ENCODE peak calls at places on chromosomes 16 and 17, in seven cellular contexts. K is endodermal cell, L is RWPE1, H is adrenal gland, Y is Peyer's patch, S is gastrocnemius medialis, E is fibroblast of lung. F is an unnamed sample.

GRCh38 chr16:70589998-70590471 is 56.3 kb upstream of the IL34 start:
- DNase-seq in L (no peak), H (no peak), S (no peak), E (peak), K (no peak), Y (no peak), F (peak)

GRCh38 chr17:245020-245419 is 63.6 kb upstream of the DOC2B start:
- DNase-seq in Y (no peak), S (no peak), E (no peak), L (no peak), K (no peak), H (no peak), F (no peak)

GRCh38 chr17:29445844-29446243 is 55.7 kb downstream of the TAOK1 start:
- DNase-seq in E (peak), L (no peak), H (no peak), K (no peak), Y (no peak), S (no peak), F (no peak)

GRCh38 chr16:84024854-84025253 is 17.7 kb downstream of the SLC38A8 start:
- DNase-seq in L (peak), K (no peak), Y (no peak), H (no peak), E (peak), S (no peak), F (no peak)

GRCh38 chr16:87165885-87166284 is 151.3 kb downstream of the C16orf95 start:
- DNase-seq in L (no peak), K (no peak), Y (no peak), S (no peak), E (no peak), H (no peak), F (no peak)

GRCh38 chr17:3559270-3559645 is 1.6 kb upstream of the TRPV3 start:
- DNase-seq in K (peak), E (no peak), H (no peak), Y (no peak), S (no peak), L (no peak), F (no peak)

GRCh38 chr16:9817586-9817985 is 364.6 kb downstream of the GRIN2A start:
- DNase-seq in E (no peak), Y (no peak), K (no peak), S (no peak), H (no peak), L (no peak), F (no peak)

GRCh38 chr17:3026856-3027751 is 36.3 kb downstream of the OR1D5 start:
- DNase-seq in S (no peak), L (no peak), E (peak), K (peak), H (no peak), Y (peak), F (no peak)

GRCh38 chr16:82016964-82017363 is 5.7 kb upstream of the SDR42E1 start:
- DNase-seq in S (no peak), E (peak), K (no peak), Y (no peak), H (no peak), L (no peak), F (no peak)

GRCh38 chr17:29069526-29070041 is 26.6 kb downstream of the PIPOX start:
- DNase-seq in H (no peak), Y (no peak), E (no peak), K (peak), S (no peak), L (peak), F (no peak)

GRCh38 chr16:50509521-50510341 is 38.5 kb upstream of the NKD1 start:
- DNase-seq in H (peak), E (peak), L (no peak), S (no peak), K (peak), Y (no peak), F (no peak)

GRCh38 chr16:31664683-31665482 is 137.2 kb downstream of the AHSP start:
- DNase-seq in Y (no peak), L (peak), S (no peak), K (no peak), H (no peak), E (no peak), F (no peak)

GRCh38 chr17:7224110-7224509 is 4.4 kb downstream of the ACADVL start:
- DNase-seq in K (no peak), Y (no peak), E (no peak), S (no peak), H (no peak), L (no peak), F (no peak)

GRCh38 chr17:59761385-59762021 is 54.0 kb downstream of the VMP1 start:
- DNase-seq in K (peak), H (no peak), E (peak), Y (no peak), L (no peak), S (no peak), F (no peak)

GRCh38 chr16:84532299-84532724 is 27.9 kb upstream of the MEAK7 start:
- DNase-seq in E (peak), H (peak), L (peak), K (peak), Y (no peak), S (peak), F (no peak)

GRCh38 chr17:3983945-3984484 is 19.8 kb upstream of the ATP2A3 start:
- DNase-seq in S (no peak), L (no peak), Y (peak), E (peak), H (no peak), K (peak), F (no peak)

GRCh38 chr17:57881143-57881542 is 31.3 kb upstream of the MRPS23 start:
- DNase-seq in H (no peak), S (no peak), K (peak), E (peak), L (no peak), Y (no peak), F (no peak)

GRCh38 chr17:4734857-4735475 is 3.7 kb downstream of the MED11 start:
- DNase-seq in K (no peak), S (no peak), H (no peak), L (no peak), E (no peak), Y (no peak), F (no peak)

GRCh38 chr17:9226794-9227135 is 205.5 kb downstream of the NTN1 start:
- DNase-seq in L (no peak), K (peak), H (no peak), S (no peak), Y (no peak), E (no peak), F (no peak)

GRCh38 chr16:15976929-15977637 is 27.7 kb downstream of the ABCC1 start:
- DNase-seq in L (no peak), H (peak), E (peak), Y (no peak), K (no peak), S (no peak), F (no peak)

GRCh38 chr17:57739402-57740224 is 5.5 kb downstream of the CCDC182 start:
- DNase-seq in H (no peak), K (peak), Y (no peak), S (no peak), L (peak), E (peak), F (no peak)

DNA sequence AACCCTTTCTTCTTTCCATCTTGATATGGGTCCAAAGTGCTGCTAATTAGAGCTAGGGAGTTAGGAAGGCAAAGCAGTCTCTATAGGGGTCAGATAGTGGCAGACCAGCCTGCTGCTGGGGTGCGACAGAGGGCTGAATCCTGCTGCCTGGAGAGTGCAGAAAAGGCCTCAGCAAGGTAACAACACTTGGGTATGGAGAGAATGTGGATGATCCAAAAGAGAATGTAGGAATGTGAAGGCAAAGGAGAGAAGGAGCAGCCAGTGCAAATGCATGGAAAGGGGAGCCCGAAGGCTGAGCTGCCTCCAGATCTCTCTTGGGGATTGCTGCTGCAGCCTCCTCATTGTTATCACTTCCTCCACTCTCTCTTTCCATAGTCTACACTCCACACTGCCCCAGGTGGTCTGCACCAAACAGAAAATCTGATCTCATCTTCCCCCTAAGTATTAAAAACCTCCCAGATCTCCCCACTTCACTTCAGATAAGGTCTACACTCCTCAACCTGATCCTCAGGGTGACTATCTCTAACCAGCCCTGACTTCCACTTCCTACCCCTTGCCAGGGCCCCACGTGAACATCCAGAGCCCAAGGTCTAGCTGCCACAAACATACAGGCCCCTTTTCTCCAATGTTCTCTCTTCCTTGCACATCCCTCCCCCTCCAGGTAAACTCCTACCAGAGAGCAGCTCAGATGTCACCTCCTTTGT is 28.8 kb downstream of the TOM1L2 start:
- DNase-seq in H (no peak), E (no peak), Y (no peak), K (peak), L (no peak), S (no peak), F (no peak)
- TF ChIP-seq CTCF in H (no peak), E (no peak), Y (no peak), K (no peak), L (no peak), S (no peak), F (no peak)

GRCh38 chr17:32596206-32596605 is 109.4 kb downstream of the CDK5R1 start:
- DNase-seq in E (no peak), L (no peak), H (no peak), K (no peak), Y (no peak), S (no peak), F (no peak)

GRCh38 chr17:32590974-32591373 is 104.2 kb downstream of the CDK5R1 start:
- DNase-seq in Y (no peak), H (no peak), K (no peak), S (no peak), L (no peak), E (no peak), F (no peak)

GRCh38 chr17:32591428-32591827 is 104.6 kb downstream of the CDK5R1 start:
- DNase-seq in E (no peak), Y (no peak), S (no peak), H (no peak), K (no peak), L (no peak), F (no peak)

GRCh38 chr17:32596666-32597065 is 109.9 kb downstream of the CDK5R1 start:
- DNase-seq in S (no peak), E (no peak), H (no peak), K (no peak), L (no peak), Y (no peak), F (no peak)

GRCh38 chr17:32593003-32593402 is 106.2 kb downstream of the CDK5R1 start:
- DNase-seq in H (no peak), L (no peak), K (no peak), Y (no peak), E (no peak), S (no peak), F (no peak)
- TF ChIP-seq CTCF in H (no peak), L (no peak), K (peak), Y (no peak), E (no peak), S (no peak), F (no peak)

DNA sequence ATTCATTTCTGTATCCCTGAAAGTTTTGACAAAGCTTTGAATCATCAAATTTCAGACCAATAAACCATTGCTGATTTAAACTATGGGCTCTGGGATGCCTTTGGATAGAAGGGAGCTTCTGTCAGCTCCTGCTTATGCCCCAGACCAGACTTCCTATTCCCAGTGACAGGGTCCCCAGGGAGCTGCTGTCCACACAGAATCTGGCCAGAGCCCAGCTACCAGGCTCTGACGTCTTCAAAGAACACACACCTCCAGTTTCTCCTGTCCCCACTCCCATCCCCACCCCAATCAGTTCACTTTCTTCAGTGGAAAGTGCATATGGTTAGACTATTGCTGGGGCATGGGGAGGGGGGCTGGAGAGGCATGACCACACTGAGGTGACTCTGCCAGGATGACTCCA is 51.6 kb upstream of the SREBF1 start:
- DNase-seq in K (no peak), H (no peak), S (no peak), L (no peak), Y (peak), E (no peak), F (no peak)
- TF ChIP-seq CTCF in K (no peak), H (no peak), S (no peak), L (no peak), Y (no peak), E (no peak), F (no peak)

DNA sequence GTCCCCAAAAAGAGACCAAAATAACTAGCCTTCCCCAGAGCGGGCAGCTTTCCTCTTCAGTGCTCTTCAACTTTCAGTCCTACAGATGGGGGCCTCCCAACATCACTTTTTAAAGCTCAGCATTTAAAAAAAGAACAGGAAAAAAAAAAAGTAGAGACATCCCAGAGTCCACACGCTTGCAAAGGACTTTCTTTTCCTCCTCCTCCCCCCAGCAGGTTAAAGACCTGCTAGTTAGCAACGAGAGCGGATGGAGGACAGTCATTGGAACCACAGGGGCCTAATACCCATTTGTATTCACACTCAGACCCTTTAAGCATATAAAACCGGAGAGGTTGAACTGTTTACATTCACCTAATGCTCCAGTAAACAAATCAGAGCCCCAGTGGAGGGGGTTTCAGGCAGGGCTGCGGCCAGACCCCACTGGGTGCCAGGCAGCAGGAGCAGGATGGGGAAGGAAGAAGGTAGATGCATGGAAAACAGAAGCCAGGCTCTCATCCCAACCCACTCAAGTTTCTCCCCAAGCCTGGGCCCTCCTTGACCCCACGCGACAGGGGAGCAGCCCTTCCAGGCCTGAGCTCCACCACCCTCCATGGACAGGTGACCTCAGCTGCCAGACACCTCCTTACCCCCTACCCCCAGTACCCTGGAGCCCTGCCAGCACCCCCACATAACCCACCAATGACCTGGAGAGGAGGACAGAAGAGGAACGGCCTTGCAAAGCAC is 15.2 kb downstream of the ZFHX3 start:
- DNase-seq in Y (no peak), H (no peak), L (no peak), E (no peak), K (peak), S (no peak), F (no peak)
- TF ChIP-seq CTCF in Y (no peak), H (no peak), L (no peak), E (no peak), K (no peak), S (no peak), F (no peak)

DNA sequence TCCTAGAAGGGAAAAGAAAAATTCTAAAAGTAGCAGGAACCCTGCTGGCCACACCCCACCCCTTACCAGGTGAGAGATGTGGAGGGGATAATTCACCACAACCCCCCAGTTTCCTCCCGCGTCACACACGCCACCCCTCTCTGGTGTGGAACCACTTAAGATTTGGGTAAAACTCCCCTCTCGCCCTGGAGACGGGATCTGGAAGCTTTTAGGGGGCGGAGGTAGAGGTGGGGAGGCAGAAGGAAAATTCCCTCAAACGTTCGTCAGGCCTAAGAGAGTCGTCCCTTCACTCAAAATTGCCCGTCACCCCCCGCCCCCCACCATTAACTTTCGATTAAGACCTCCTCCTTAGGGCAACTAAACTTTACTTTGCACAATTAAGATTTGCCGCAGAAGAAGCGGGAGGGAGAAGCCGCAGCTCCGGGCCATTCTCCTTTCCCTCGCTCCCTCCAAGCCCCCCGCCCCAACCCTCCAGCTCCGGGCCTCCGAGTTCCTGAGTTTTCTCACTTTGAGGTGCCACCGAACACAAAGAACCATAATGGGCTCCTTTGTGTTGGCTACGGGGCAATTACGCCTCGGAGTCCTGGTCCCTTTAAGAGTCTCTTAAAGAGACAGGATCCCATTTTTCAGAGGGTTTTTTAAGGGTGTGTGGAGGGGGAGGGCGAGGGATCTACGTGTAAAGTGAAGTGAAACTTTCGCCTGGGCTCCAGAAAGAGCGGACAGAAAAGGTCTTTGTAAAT is 1.0 kb upstream of the FZD2 start:
- DNase-seq in E (peak), H (peak), K (peak), S (no peak), Y (no peak), L (no peak), F (no peak)
- TF ChIP-seq CTCF in E (no peak), H (no peak), K (no peak), S (no peak), Y (no peak), L (no peak), F (no peak)

GRCh38 chr17:18142417-18142816 is 33.9 kb downstream of the MYO15A start:
- DNase-seq in L (no peak), Y (no peak), E (no peak), H (no peak), K (no peak), S (no peak), F (no peak)

GRCh38 chr17:18141210-18141803 is 32.8 kb downstream of the MYO15A start:
- DNase-seq in H (no peak), Y (no peak), K (no peak), S (no peak), E (peak), L (peak), F (no peak)

GRCh38 chr17:18144261-18144660 is 35.7 kb downstream of the MYO15A start:
- DNase-seq in E (no peak), K (no peak), Y (no peak), S (no peak), L (no peak), H (no peak), F (no peak)

GRCh38 chr17:18145811-18146210 is 37.3 kb downstream of the MYO15A start:
- DNase-seq in E (no peak), L (no peak), K (no peak), S (no peak), Y (no peak), H (no peak), F (no peak)

DNA sequence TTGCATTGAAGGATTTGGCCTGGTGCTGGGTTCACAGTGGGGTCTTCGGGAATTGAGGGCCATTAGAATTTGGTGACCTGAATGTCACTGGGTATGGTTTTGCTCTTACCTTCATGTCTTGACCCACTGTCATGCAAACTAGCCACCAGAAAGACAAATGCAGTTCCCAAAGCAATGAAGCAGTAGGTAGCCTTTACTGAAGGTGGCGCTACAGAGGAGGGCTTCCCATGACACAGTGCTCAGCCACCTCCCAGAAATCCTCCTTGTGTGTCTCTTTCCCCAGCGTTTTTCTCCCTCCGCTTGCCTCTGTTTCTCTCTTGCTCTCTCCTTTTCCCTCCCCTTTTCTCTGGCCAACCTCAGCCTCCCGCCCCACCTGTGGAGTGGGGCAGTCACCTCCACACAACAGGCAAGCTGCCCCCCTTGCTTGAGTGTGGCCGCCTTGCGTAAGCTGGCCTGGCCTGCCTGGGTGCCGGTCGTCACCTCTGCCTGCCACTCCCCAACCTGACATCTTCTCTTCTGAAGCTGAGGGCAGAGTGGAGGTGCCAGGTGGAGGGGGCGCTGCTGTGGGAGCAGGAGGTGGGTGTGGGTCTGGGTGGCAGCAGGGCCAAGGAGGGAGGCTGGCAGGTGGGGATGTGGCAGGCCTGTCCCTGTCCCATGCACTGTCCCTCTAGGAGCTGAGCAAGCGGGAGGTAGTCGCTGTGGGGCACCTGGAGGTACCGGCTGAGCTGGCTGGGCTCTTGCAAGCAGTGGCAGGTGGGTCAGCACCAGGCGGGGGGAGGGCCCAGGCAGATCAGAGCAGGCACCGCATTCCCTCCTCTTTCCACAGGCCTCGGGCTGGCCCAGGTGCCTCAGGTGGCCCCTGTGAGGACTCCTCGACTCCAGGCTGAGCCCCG is 34.7 kb downstream of the MYO15A start:
- DNase-seq in K (peak), E (peak), L (no peak), H (no peak), S (no peak), Y (no peak), F (no peak)
- TF ChIP-seq CTCF in K (peak), E (no peak), L (no peak), H (no peak), S (no peak), Y (peak), F (no peak)

GRCh38 chr17:75876938-75877751 is 1.2 kb downstream of the TRIM47 start:
- DNase-seq in K (peak), S (peak), Y (peak), E (peak), H (peak), L (peak), F (peak)
- TF ChIP-seq CTCF in K (no peak), S (no peak), Y (no peak), E (no peak), H (no peak), L (no peak), F (no peak)

F was measured in omental fat pad.